ENCODE peak calls at places on chromosomes 11 and 22, in ten cellular contexts. Y, C, O, F, G, E, X, I, N and H are unnamed samples.

GRCh38 chr11:93287434-93287833 is 43.1 kb upstream of the DEUP1 start:
- DNase-seq in Y (no peak), C (no peak), O (peak; percentile 26), F (no peak), G (no peak), E (no peak), X (no peak), I (no peak), N (no peak), H (no peak)

GRCh38 chr11:12997168-12997567 is 11.9 kb upstream of the RASSF10 start:
- DNase-seq in Y (no peak), C (no peak), O (no peak), F (no peak), G (no peak), E (no peak), X (no peak), I (no peak), N (no peak), H (no peak)

GRCh38 chr11:66059966-66060680 is 8.0 kb downstream of the SF3B2 start:
- DNase-seq in Y (no peak), C (no peak), O (no peak), F (no peak), G (no peak), E (no peak), X (no peak), I (no peak), N (no peak), H (no peak)

GRCh38 chr11:69655479-69656394 is 14.8 kb downstream of the CCND1 start:
- DNase-seq in Y (no peak), C (no peak), O (no peak), F (peak; percentile 55), G (no peak), E (no peak), X (peak; percentile 34), I (no peak), N (no peak), H (no peak)

GRCh38 chr11:102446606-102447005 is 6.0 kb downstream of the TMEM123 start:
- DNase-seq in Y (peak; percentile 43), C (no peak), O (no peak), F (peak; percentile 83), G (no peak), E (no peak), X (no peak), I (no peak), N (peak; percentile 70), H (no peak)

GRCh38 chr11:22491826-22492225 is 133.8 kb downstream of the FANCF start:
- DNase-seq in Y (peak; percentile 26), C (no peak), O (no peak), F (no peak), G (no peak), E (no peak), X (no peak), I (no peak), N (no peak), H (no peak)

GRCh38 chr11:8408151-8408930 is 144.7 kb upstream of the LMO1 start:
- DNase-seq in Y (no peak), C (no peak), O (no peak), F (no peak), G (no peak), E (no peak), X (no peak), I (no peak), N (no peak), H (no peak)

GRCh38 chr11:128714881-128715280 is 21.0 kb downstream of the FLI1 start:
- DNase-seq in Y (peak; percentile 99), C (no peak), O (no peak), F (peak; percentile 99), G (no peak), E (no peak), X (no peak), I (no peak), N (peak; percentile 93), H (no peak)

GRCh38 chr11:11735586-11735985 is 106.2 kb upstream of the USP47 start:
- DNase-seq in Y (no peak), C (no peak), O (no peak), F (no peak), G (no peak), E (no peak), X (no peak), I (no peak), N (no peak), H (no peak)

GRCh38 chr11:65169164-65169641 is 830 bp upstream of the SPDYC start:
- DNase-seq in Y (no peak), C (no peak), O (no peak), F (no peak), G (no peak), E (no peak), X (no peak), I (no peak), N (peak; percentile 69), H (no peak)

GRCh38 chr11:31636983-31637382 is 127.4 kb downstream of the ELP4 start:
- DNase-seq in Y (no peak), C (no peak), O (no peak), F (no peak), G (no peak), E (no peak), X (no peak), I (no peak), N (no peak), H (no peak)

GRCh38 chr11:131275580-131275979 is 94.8 kb upstream of the NTM start:
- DNase-seq in Y (no peak), C (no peak), O (no peak), F (no peak), G (no peak), E (no peak), X (no peak), I (no peak), N (no peak), H (no peak)

GRCh38 chr11:128422576-128423370 is 164.6 kb downstream of the ETS1 start:
- DNase-seq in Y (no peak), C (no peak), O (no peak), F (no peak), G (no peak), E (no peak), X (peak; percentile 69), I (peak; percentile 29), N (no peak), H (no peak)

GRCh38 chr22:21079493-21079892 is 33.7 kb downstream of the LRRC74B start:
- DNase-seq in Y (no peak), C (no peak), O (no peak), F (no peak), G (no peak), E (no peak), X (no peak), I (no peak), N (no peak), H (no peak)

GRCh38 chr11:61279934-61280656 is 15.0 kb downstream of the VWCE start:
- DNase-seq in Y (no peak), C (no peak), O (no peak), F (no peak), G (no peak), E (no peak), X (no peak), I (no peak), N (no peak), H (no peak)

GRCh38 chr11:33339247-33339646 is 82.1 kb downstream of the HIPK3 start:
- DNase-seq in Y (no peak), C (no peak), O (no peak), F (no peak), G (no peak), E (no peak), X (no peak), I (no peak), N (no peak), H (no peak)

GRCh38 chr11:59427068-59427382 is 812 bp upstream of the OR5A2 start:
- DNase-seq in Y (no peak), C (no peak), O (no peak), F (no peak), G (no peak), E (no peak), X (no peak), I (no peak), N (no peak), H (no peak)

DNA sequence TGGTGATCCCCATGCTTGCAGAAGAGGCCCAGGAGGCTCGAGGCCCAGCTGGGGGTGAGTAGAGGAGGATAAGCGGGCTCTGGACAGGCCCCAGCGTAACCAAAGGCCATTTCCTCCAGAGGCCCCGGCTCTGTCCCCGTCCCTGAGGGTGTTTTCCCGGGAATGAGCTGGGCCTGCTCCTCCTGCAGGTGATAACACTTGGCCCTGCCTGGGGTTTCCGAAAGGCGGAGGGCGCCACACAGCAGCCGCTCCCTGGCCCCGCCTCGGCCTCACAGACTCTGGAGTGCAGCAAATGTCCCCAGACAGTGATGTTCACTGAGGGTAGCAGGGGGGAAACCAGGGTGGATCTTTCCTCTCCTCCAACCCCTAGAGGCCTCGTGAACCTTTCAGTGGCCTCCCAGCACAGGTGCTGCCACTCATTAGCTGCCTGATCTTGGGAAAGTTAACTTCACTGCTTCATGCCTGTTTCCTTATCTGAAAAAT is 10.5 kb upstream of the MGAT3 start:
- DNase-seq in Y (no peak), C (no peak), O (no peak), F (no peak), G (no peak), E (peak; percentile 75), X (no peak), I (peak; percentile 84), N (no peak), H (peak; percentile 83)
- TF ChIP-seq CTCF in Y (no peak), C (no peak), O (no peak), F (no peak), G (no peak), E (no peak), X (no peak), I (no peak), N (no peak), H (peak; percentile 3)

GRCh38 chr11:110478410-110478809 is 48.7 kb downstream of the FDX1 start:
- DNase-seq in Y (no peak), C (no peak), O (no peak), F (no peak), G (peak; percentile 55), E (no peak), X (no peak), I (no peak), N (no peak), H (no peak)
- TF ChIP-seq CTCF in Y (no peak), C (no peak), O (no peak), F (peak; percentile 43), G (peak; percentile 7), E (no peak), X (no peak), I (peak; percentile 40), N (peak; percentile 19), H (no peak)

DNA sequence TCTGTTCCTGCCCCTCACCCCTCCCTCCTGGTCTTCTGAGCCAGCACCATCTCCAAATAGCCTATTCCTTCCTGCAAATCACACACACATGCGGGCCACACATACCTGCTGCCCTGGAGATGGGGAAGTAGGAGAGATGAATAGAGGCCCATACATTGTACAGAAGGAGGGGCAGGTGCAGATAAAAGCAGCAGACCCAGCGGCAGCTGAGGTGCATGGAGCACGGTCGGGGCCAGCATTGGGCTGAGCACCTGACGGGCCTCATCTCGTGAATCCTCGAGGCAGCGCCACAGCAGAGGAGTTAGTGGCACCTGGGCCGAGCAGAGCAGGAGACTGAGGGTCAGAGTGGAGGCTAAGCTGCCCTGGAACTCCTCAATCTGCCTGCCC is 941.8 kb downstream of the BRD1 start:
- DNase-seq in Y (no peak), C (no peak), O (no peak), F (no peak), G (peak; percentile 3), E (no peak), X (no peak), I (no peak), N (no peak), H (no peak)
- TF ChIP-seq CTCF in Y (no peak), C (no peak), O (no peak), F (no peak), G (no peak), E (no peak), X (no peak), I (no peak), N (no peak), H (no peak)

GRCh38 chr11:47980907-47981621 is 705 bp downstream of the PTPRJ start:
- DNase-seq in Y (no peak), C (no peak), O (no peak), F (peak; percentile 27), G (peak; percentile 36), E (peak; percentile 75), X (peak; percentile 73), I (peak; percentile 41), N (peak; percentile 54), H (peak; percentile 67)
- TF ChIP-seq CTCF in Y (no peak), C (no peak), O (no peak), F (peak; percentile 63), G (no peak), E (peak; percentile 35), X (no peak), I (no peak), N (peak; percentile 31), H (peak; percentile 20)